ENCODE peak calls at places on chromosomes 12 and 14, in six cellular contexts. Q is B cell, S is GM10248, W is NCI-H1436, D is putamen, C is fibroblast of mammary gland. L is an unnamed sample.

GRCh38 chr12:68918960-68919359 is 14.0 kb downstream of the CPM start:
- DNase-seq in Q (no peak), S (no peak), C (no peak), D (no peak), W (no peak), L (no peak)

GRCh38 chr12:124745891-124746570 is 117.6 kb downstream of the SCARB1 start:
- DNase-seq in D (peak; percentile 98), S (peak; percentile 52), W (peak; percentile 77), C (peak; percentile 96), Q (no peak), L (peak; percentile 94)

GRCh38 chr14:51711505-51711904 is 59.8 kb downstream of the FRMD6 start:
- DNase-seq in D (no peak), S (no peak), W (no peak), Q (no peak), C (peak; percentile 47), L (no peak)

GRCh38 chr14:74251546-74252030 is 12.3 kb downstream of the VSX2 start:
- DNase-seq in C (peak; percentile 76), W (peak; percentile 52), D (peak; percentile 77), S (peak; percentile 83), Q (peak; percentile 65), L (peak; percentile 65)

GRCh38 chr14:36657409-36658090 is 4.1 kb upstream of the PAX9 start:
- DNase-seq in D (no peak), W (no peak), C (peak; percentile 6), Q (no peak), S (peak; percentile 9), L (no peak)

GRCh38 chr12:109731231-109731731 is 17.7 kb downstream of the FAM222A start:
- DNase-seq in S (no peak), D (no peak), W (no peak), Q (no peak), C (no peak), L (no peak)

GRCh38 chr12:6613776-6614512 is 6.8 kb upstream of the CHD4 start:
- DNase-seq in Q (peak; percentile 62), D (peak; percentile 98), S (peak; percentile 70), W (peak; percentile 96), C (peak; percentile 99), L (peak; percentile 89)

GRCh38 chr14:23008836-23009235 is 1.1 kb downstream of the C14orf93 start:
- DNase-seq in S (no peak), C (peak; percentile 28), D (no peak), Q (no peak), W (no peak), L (no peak)

GRCh38 chr14:24463806-24464785 is 21.5 kb upstream of the SDR39U1 start:
- DNase-seq in Q (no peak), C (no peak), D (no peak), W (no peak), S (no peak), L (no peak)

GRCh38 chr12:93502802-93503623 is 35.7 kb downstream of the MRPL42 start:
- DNase-seq in Q (peak; percentile 70), C (peak; percentile 55), W (peak; percentile 0), D (peak; percentile 31), S (no peak), L (peak; percentile 37)

GRCh38 chr12:712172-712863 is 40.1 kb upstream of the WNK1 start:
- DNase-seq in S (no peak), Q (no peak), C (no peak), D (peak; percentile 48), W (no peak), L (no peak)

GRCh38 chr12:72282721-72283120 is 10.6 kb downstream of the TRHDE start:
- DNase-seq in W (no peak), S (no peak), D (peak; percentile 47), C (peak; percentile 16), Q (no peak), L (no peak)

L was measured in astrocyte of the cerebellum.